ENCODE peak calls at places on chromosomes 5 and 9, in seven cellular contexts. O is HepG2, N is mammary epithelial cell, K is lung, Q is right cardiac atrium, M is breast epithelium, L is stomach. T is an unnamed sample.

GRCh38 chr5:38543074-38543473 is 13.4 kb downstream of the LIFR start:
- DNase-seq in N (no peak), O (no peak), L (no peak), Q (no peak), M (no peak), K (no peak), T (no peak)

GRCh38 chr5:173612948-173613347 is 3.5 kb downstream of the BOD1 start:
- DNase-seq in K (no peak), L (no peak), N (peak), M (no peak), O (peak), Q (no peak), T (no peak)

GRCh38 chr9:127035948-127036347 is 86.5 kb downstream of the ANGPTL2 start:
- DNase-seq in K (peak), M (peak), Q (peak), N (no peak), L (no peak), O (no peak), T (no peak)

GRCh38 chr9:69036319-69036718 is 767 bp downstream of the FXN start:
- DNase-seq in O (peak), N (peak), K (no peak), M (no peak), L (no peak), Q (no peak), T (no peak)

GRCh38 chr9:125761685-125762084 is 14.5 kb downstream of the PBX3 start:
- DNase-seq in N (no peak), L (no peak), O (no peak), Q (no peak), M (no peak), K (no peak), T (no peak)

GRCh38 chr5:107875834-107876233 is 205.1 kb upstream of the EFNA5 start:
- DNase-seq in O (no peak), M (no peak), Q (no peak), K (no peak), L (no peak), N (no peak), T (no peak)

GRCh38 chr5:57258943-57259342 is 85.1 kb downstream of the GPBP1 start:
- DNase-seq in M (no peak), Q (no peak), O (no peak), K (no peak), L (no peak), N (no peak), T (no peak)

GRCh38 chr5:179061025-179061424 is 852 bp downstream of the ZNF354C start:
- DNase-seq in L (no peak), O (no peak), Q (peak), M (no peak), N (no peak), K (no peak), T (no peak)

GRCh38 chr9:14279671-14280070 is 34.3 kb downstream of the NFIB start:
- DNase-seq in Q (no peak), K (no peak), N (no peak), L (no peak), O (no peak), M (no peak), T (no peak)

GRCh38 chr9:133029994-133030316 is 842 bp upstream of the GTF3C5 start:
- DNase-seq in Q (no peak), L (no peak), O (no peak), K (no peak), N (no peak), M (no peak), T (no peak)

GRCh38 chr5:72141440-72142271 is 34.4 kb downstream of the MAP1B start:
- DNase-seq in N (peak), L (no peak), M (no peak), K (no peak), Q (peak), O (no peak), T (no peak)

DNA sequence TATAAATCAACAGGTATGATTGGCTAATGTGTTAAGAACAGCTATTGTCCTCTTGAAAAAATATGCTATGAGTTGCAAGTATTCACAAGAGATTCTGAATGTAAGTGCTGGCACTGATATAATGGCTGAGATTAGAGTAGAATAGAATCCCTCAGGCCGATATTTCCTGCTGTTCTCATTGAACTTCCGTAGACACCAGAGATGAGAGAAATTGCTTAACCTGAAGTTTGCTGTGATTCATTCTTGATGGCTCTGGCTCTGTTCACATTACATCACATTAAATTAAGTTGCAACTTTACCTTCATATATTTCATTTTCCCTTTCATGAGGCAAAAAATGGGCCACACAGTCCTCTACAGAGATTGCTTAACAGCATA is 114.5 kb downstream of the BAAT start:
- DNase-seq in M (no peak), O (no peak), K (no peak), N (peak), L (no peak), Q (no peak), T (no peak)
- H3K27ac ChIP-seq in M (no peak), O (no peak), K (no peak), N (no peak), L (no peak), Q (no peak), T (no peak)

GRCh38 chr9:105275938-105276337 is 31.5 kb downstream of the SLC44A1 start:
- DNase-seq in K (peak), N (no peak), L (no peak), M (no peak), O (no peak), Q (no peak), T (no peak)
- H3K27ac ChIP-seq in K (no peak), N (no peak), L (no peak), M (no peak), O (no peak), Q (no peak), T (no peak)

DNA sequence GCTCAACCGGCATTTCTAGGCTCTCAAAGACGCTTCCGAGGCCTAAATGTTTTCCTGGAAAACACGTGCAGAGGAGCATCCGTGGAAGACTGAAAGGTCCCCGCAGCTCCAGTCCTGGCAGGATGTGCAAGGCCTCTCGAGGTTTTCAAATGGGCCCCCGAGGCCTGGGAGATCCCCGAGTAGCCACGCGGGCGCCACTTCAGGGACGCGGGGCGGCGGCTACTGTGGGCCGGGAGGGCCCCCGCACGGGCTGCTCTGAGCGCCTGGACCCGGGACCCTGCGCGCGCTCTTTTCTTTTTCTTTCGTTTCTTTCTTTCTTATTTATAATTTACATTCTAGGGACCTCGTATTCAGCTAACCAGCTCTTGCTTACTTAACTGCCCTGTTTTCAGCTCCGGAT is 4.3 kb upstream of the IRX2 start:
- DNase-seq in O (no peak), N (peak), L (no peak), M (peak), Q (no peak), K (no peak), T (no peak)
- H3K27ac ChIP-seq in O (no peak), N (peak), L (peak), M (peak), Q (no peak), K (peak), T (no peak)

GRCh38 chr9:89312154-89312616 is 1.2 kb downstream of the CKS2 start:
- DNase-seq in M (no peak), K (no peak), Q (no peak), N (peak), L (no peak), O (no peak), T (no peak)

GRCh38 chr9:89310486-89311345 is at the start of gene CKS2:
- DNase-seq in Q (peak), M (peak), L (peak), O (peak), N (peak), K (peak), T (peak)

GRCh38 chr9:89311346-89312153 is 555 bp downstream of the CKS2 start:
- DNase-seq in M (no peak), L (no peak), N (peak), K (no peak), Q (peak), O (no peak), T (no peak)

GRCh38 chr9:89309608-89310485 is 1.1 kb upstream of the CKS2 start:
- DNase-seq in M (no peak), N (no peak), O (no peak), K (no peak), Q (no peak), L (no peak), T (no peak)

DNA sequence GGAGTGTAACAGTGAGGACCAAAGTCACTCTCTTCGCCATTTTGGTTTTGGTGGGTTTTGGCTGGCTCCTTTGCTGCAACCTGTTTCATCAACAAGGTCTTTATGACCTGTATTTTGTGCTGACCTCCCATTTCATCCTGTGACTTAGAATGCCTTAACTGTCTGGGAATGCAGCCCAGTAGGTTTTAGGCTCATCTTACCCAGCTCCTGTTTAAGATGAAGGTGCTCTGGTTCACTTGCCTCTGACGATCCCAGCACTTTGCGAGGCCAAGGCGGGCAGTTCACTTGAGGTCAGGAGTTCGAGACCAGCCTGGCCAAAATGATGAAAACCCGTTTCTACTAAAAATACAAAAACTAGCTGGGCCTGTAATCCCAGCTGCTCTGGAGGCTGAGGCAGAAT is 1.8 kb upstream of the CKS2 start:
- DNase-seq in M (no peak), K (no peak), N (no peak), O (no peak), L (no peak), Q (no peak), T (no peak)
- H3K27ac ChIP-seq in M (peak), K (peak), N (no peak), O (no peak), L (peak), Q (no peak), T (no peak)

GRCh38 chr5:77984587-77984986 is 208.4 kb upstream of the TBCA start:
- DNase-seq in L (no peak), Q (no peak), O (peak), N (no peak), K (no peak), M (no peak), T (no peak)
- H3K27ac ChIP-seq in L (no peak), Q (no peak), O (no peak), N (no peak), K (no peak), M (no peak), T (no peak)

GRCh38 chr5:81853005-81853357 is 102.1 kb upstream of the SSBP2 start:
- DNase-seq in Q (no peak), N (no peak), O (no peak), M (no peak), K (no peak), L (no peak), T (no peak)

GRCh38 chr5:81850494-81850893 is 99.6 kb upstream of the SSBP2 start:
- DNase-seq in Q (peak), L (no peak), K (no peak), N (no peak), O (no peak), M (peak), T (no peak)

GRCh38 chr5:81851481-81852178 is 100.7 kb upstream of the SSBP2 start:
- DNase-seq in O (peak), N (peak), Q (peak), M (peak), L (peak), K (peak), T (peak)

GRCh38 chr5:81850932-81851331 is 100.0 kb upstream of the SSBP2 start:
- DNase-seq in M (no peak), O (no peak), Q (no peak), K (no peak), L (no peak), N (no peak), T (no peak)

DNA sequence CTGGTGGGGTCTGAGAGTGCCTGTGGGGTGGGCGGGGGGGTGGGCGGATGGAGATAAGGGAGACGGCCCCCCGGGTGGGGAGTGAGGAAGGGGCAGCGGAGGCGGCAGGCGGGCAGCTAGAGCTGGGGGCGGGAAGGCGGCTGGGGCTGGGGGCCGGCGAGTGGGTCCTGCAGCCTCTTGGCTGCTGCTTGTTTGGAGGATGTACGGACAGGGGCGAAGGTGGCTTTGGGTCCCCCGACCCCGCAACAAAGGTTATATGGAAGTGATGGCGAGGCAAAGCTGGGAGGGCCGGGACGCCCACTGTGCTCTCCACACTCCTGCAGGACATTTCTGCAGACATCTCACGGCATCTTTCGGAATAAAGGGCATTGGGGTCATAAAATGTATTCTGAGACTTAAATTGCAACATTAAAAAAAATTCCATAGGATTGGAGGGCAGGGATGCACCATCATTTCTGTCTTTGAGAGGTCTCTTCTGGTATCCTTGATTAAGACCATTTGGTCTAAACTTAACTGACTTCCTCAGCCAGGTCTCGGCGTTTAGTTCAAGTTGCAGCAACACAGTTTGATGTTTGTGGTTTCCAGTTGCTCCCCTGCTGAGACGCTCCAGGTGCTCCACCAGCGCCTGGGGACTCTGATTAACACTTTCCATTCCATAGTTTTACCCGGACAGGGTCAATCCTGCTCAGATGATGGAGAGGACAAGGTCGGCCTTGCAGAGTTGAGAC is 101.5 kb upstream of the SSBP2 start:
- DNase-seq in K (no peak), L (no peak), Q (peak), O (no peak), N (no peak), M (no peak), T (peak)
- H3K27ac ChIP-seq in K (peak), L (peak), Q (peak), O (no peak), N (no peak), M (peak), T (peak)

DNA sequence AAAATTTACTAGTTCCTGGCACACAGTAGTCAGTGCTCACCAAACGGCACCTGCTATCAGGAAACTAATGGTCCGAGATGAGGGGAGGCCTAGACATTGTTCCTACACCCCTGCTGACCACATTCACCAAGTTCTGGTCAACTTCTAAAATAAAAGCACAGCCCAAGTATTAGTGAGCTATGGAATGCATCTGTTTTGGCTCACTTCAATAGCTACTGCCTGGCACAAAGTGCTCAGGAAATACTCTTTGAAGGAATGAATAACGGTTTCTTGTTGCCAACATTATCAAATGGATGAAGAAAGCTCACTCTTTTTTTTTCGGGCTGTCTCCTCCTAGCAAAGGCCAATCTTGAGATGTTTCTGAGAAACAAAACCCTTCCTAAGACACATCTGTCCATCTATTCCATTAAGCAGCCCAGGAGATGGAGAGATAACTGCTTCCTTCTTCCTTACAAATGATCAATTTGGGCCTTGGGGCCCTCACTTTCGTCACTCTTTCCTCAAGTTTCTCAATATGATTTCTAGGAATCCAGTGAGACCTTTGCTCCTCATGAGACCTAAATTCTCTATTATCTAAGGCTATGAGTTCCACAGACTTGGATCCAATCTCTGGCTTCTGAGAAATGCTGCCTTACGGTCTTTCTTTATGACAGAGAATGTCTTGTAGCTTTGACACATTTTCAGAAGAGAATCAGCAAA is 98.1 kb downstream of the DPYSL3 start:
- DNase-seq in K (no peak), M (no peak), Q (no peak), O (no peak), L (no peak), N (no peak), T (no peak)
- H3K27ac ChIP-seq in K (no peak), M (no peak), Q (no peak), O (no peak), L (peak), N (no peak), T (no peak)

GRCh38 chr5:1910861-1911772 is 28.4 kb upstream of the IRX4 start:
- DNase-seq in L (no peak), Q (no peak), M (no peak), K (no peak), O (no peak), N (no peak), T (no peak)
- H3K27ac ChIP-seq in L (no peak), Q (no peak), M (no peak), K (no peak), O (no peak), N (no peak), T (no peak)

GRCh38 chr9:5628530-5629311 is at the start of gene RIC1:
- DNase-seq in O (peak), M (peak), N (peak), L (peak), K (peak), Q (peak), T (peak)

GRCh38 chr9:5628183-5628529 is 751 bp upstream of the RIC1 start:
- DNase-seq in M (no peak), N (no peak), K (no peak), O (no peak), L (no peak), Q (no peak), T (no peak)

GRCh38 chr9:5626727-5627634 is 1.9 kb upstream of the RIC1 start:
- DNase-seq in Q (peak), M (peak), O (no peak), L (no peak), K (peak), N (peak), T (no peak)

GRCh38 chr9:5624655-5625054 is 4.3 kb upstream of the RIC1 start:
- DNase-seq in N (no peak), L (no peak), O (no peak), M (no peak), K (no peak), Q (no peak), T (no peak)

DNA sequence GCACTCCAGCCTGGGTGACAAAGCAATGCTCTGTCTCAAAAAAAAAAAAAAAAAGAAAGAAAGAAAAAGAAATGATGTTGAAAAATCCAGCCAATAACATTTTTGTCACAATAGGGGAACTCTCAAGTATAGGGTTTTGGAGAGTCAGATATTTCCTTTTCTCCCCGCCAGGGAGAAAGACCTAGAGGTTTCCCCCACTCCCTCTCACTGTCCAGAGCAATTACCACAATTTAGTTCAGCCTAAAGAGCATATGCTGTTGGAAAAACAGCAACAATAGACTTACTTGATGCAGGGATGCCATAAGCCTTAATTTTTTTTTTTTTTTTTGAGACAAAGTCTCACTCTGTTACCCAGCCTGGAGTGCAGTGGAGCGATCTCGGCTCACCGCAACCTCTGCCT is 3.0 kb upstream of the RIC1 start:
- DNase-seq in Q (no peak), L (no peak), N (no peak), O (no peak), M (no peak), K (no peak), T (no peak)
- H3K27ac ChIP-seq in Q (no peak), L (peak), N (no peak), O (no peak), M (no peak), K (peak), T (peak)

DNA sequence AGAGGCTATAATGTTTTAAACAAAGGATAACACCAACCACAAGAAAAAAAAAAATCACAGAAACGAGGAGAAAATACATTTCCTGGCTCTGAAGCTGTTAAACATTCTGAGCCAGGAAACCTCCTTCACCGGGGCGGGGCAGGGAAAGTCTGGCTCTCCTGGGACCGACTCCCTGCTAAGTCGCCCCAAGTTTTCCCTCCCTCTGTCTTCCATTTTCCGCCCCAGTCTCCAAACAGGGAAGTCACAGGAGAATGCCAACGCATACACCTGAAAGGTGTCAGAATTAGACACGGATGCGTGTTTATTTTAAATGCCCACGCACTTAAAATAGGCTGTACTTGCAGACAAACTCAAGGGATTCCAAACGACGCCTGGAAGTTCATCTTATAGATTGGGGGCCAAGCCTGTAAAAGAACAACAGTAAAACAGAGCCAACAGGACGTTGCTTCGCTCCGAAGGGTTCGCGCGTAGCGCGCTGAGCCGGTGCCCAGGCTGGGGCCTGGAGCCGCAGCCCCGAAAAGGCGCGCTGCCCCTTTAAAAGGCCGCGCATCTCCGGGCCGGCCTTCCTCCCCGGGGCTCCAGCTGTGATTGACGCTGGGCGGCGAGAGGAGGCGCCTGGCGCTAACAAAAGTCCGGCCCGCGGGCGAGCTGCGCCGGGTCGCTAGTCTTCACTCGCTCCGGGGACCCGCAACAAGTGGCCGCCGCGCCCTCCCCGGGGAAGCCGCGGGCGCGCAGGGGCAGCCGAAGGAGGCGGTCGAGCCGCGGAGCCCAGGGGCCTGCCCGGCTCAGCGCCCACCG is at the start of gene FBXL7:
- DNase-seq in L (peak), O (peak), K (peak), N (peak), Q (peak), M (no peak), T (no peak)
- H3K27ac ChIP-seq in L (peak), O (no peak), K (peak), N (no peak), Q (peak), M (peak), T (no peak)